ENCODE peak calls at places on chromosome 7, in ten cellular contexts. P is amygdala; X is stimulated activated CD8-positive, alpha-beta memory T cell treated with anti-CD3 and anti-CD28 coated beads, Interleukin-12 subunit alpha, Interleukin-12 subunit beta, amount 100 ng/mL, for 4 hours; B is stimulated activated CD4-positive, alpha-beta T cell treated with anti-CD3 and anti-CD28 coated beads, Interleukin-2, amount 100 ng/mL, for 48 hours; W is astrocyte of the spinal cord; D is fibroblast of villous mesenchyme; G is NCI-H1694; T is osteocyte; Y is M059J; U is T-helper 2 cell. V is an unnamed sample.

GRCh38 chr7:87564290-87564963 is 36.3 kb downstream of the ABCB1 start:
- DNase-seq in P (no peak), X (no peak), B (no peak), W (no peak), D (no peak), G (no peak), T (no peak), Y (peak), U (no peak), V (peak)

GRCh38 chr7:74052628-74053027 is 24.7 kb downstream of the ELN start:
- DNase-seq in P (no peak), X (no peak), B (no peak), W (no peak), D (no peak), G (no peak), T (no peak), Y (no peak), U (no peak), V (no peak)

GRCh38 chr7:47669178-47669878 is 87.4 kb upstream of the TNS3 start:
- DNase-seq in P (peak), X (no peak), B (no peak), W (peak), D (peak), G (no peak), T (no peak), Y (peak), U (no peak), V (peak)

GRCh38 chr7:137820156-137820555 is 26.6 kb downstream of the DGKI start:
- DNase-seq in P (no peak), X (no peak), B (no peak), W (no peak), D (no peak), G (no peak), T (no peak), Y (no peak), U (no peak), V (no peak)

GRCh38 chr7:87218941-87219544 is 489 bp downstream of the TMEM243 start:
- DNase-seq in P (no peak), X (no peak), B (peak), W (peak), D (peak), G (no peak), T (no peak), Y (peak), U (no peak), V (peak)

GRCh38 chr7:84123903-84124573 is 70.6 kb downstream of the SEMA3A start:
- DNase-seq in P (no peak), X (no peak), B (no peak), W (peak), D (no peak), G (no peak), T (no peak), Y (peak), U (no peak), V (no peak)

GRCh38 chr7:2066251-2066919 is 166.4 kb downstream of the MAD1L1 start:
- DNase-seq in P (no peak), X (no peak), B (peak), W (no peak), D (no peak), G (no peak), T (no peak), Y (no peak), U (no peak), V (no peak)

GRCh38 chr7:37027557-37028341 is 303.5 kb upstream of the AOAH start:
- DNase-seq in P (no peak), X (no peak), B (no peak), W (no peak), D (peak), G (no peak), T (no peak), Y (no peak), U (no peak), V (no peak)

GRCh38 chr7:144468990-144469732 is 65.7 kb upstream of the NOBOX start:
- DNase-seq in P (no peak), X (no peak), B (no peak), W (no peak), D (peak), G (no peak), T (no peak), Y (peak), U (no peak), V (no peak)

GRCh38 chr7:49166441-49166840 is 242.1 kb downstream of the CDC14C start:
- DNase-seq in P (no peak), X (no peak), B (no peak), W (peak), D (peak), G (no peak), T (no peak), Y (peak), U (no peak), V (no peak)